ENCODE peak calls at places on chromosomes 2 and 18, in four cellular contexts. I is AG10803, W is NCI-H187 treated with DMSO at 0.1 percent for 48 hours, G is HEK293T. E is an unnamed sample.

GRCh38 chr2:102439065-102439695 is 16.2 kb downstream of the IL18RAP start:
- DNase-seq in I (peak), W (no peak), G (no peak), E (no peak)

GRCh38 chr2:61353909-61354308 is 117.0 kb downstream of the USP34 start:
- DNase-seq in I (no peak), W (no peak), G (no peak), E (no peak)

GRCh38 chr2:74130211-74130995 is 17.3 kb downstream of the BOLA3 start:
- DNase-seq in I (no peak), W (no peak), G (no peak), E (no peak)

GRCh38 chr18:37578886-37579513 is 13.4 kb upstream of the CELF4 start:
- DNase-seq in I (peak), W (no peak), G (peak), E (no peak)

GRCh38 chr18:53687002-53687401 is 537.5 kb downstream of the MBD2 start:
- DNase-seq in I (no peak), W (no peak), G (no peak), E (no peak)

GRCh38 chr2:10036095-10036879 is 7.1 kb upstream of the KLF11 start:
- DNase-seq in I (peak), W (no peak), G (no peak), E (no peak)

GRCh38 chr2:237724811-237725478 is 73.6 kb upstream of the RBM44 start:
- DNase-seq in I (no peak), W (peak), G (no peak), E (no peak)

GRCh38 chr2:46257476-46257875 is 39.7 kb upstream of the EPAS1 start:
- DNase-seq in I (peak), W (peak), G (no peak), E (peak)

GRCh38 chr2:161250864-161251436 is 57.3 kb upstream of the PSMD14 start:
- DNase-seq in I (peak), W (no peak), G (peak), E (no peak)

GRCh38 chr2:190478572-190478971 is 56.0 kb downstream of the NEMP2 start:
- DNase-seq in I (no peak), W (no peak), G (no peak), E (no peak)

GRCh38 chr2:19879115-19879514 is 22.7 kb downstream of the TTC32 start:
- DNase-seq in I (no peak), W (no peak), G (no peak), E (no peak)

GRCh38 chr2:191571163-191571769 is 106.7 kb upstream of the NABP1 start:
- DNase-seq in I (peak), W (no peak), G (peak), E (no peak)

GRCh38 chr18:43596106-43596712 is 318.9 kb upstream of the SYT4 start:
- DNase-seq in I (peak), W (no peak), G (peak), E (peak)

GRCh38 chr2:100940766-100941645 is 61.1 kb upstream of the RPL31 start:
- DNase-seq in I (no peak), W (no peak), G (no peak), E (no peak)

GRCh38 chr2:230868947-230869690 is 4.4 kb downstream of the ITM2C start:
- DNase-seq in I (no peak), W (no peak), G (no peak), E (no peak)

GRCh38 chr18:74501386-74501785 is 5.2 kb downstream of the CNDP2 start:
- DNase-seq in I (no peak), W (no peak), G (no peak), E (no peak)

GRCh38 chr2:75595541-75596395 is 35.0 kb upstream of the EVA1A start:
- DNase-seq in I (peak), W (no peak), G (no peak), E (no peak)

GRCh38 chr2:25851740-25852503 is 26.4 kb downstream of the ASXL2 start:
- DNase-seq in I (peak), W (no peak), G (peak), E (no peak)

GRCh38 chr2:17309741-17310339 is 208.4 kb downstream of the RAD51AP2 start:
- DNase-seq in I (peak), W (peak), G (peak), E (peak)

GRCh38 chr2:196242131-196242620 is 70.8 kb upstream of the STK17B start:
- DNase-seq in I (no peak), W (no peak), G (no peak), E (no peak)

GRCh38 chr18:9946831-9947230 is 33.0 kb downstream of the VAPA start:
- DNase-seq in I (no peak), W (no peak), G (no peak), E (no peak)

GRCh38 chr2:29202819-29203495 is 87.7 kb downstream of the CLIP4 start:
- DNase-seq in I (no peak), W (no peak), G (no peak), E (no peak)

GRCh38 chr2:33518929-33519328 is 42.5 kb downstream of the RASGRP3 start:
- DNase-seq in I (peak), W (no peak), G (no peak), E (no peak)

GRCh38 chr2:226611944-226612318 is 187.7 kb downstream of the IRS1 start:
- DNase-seq in I (peak), W (no peak), G (no peak), E (no peak)

GRCh38 chr2:119431155-119431975 is at the start of gene TMEM37:
- DNase-seq in I (peak), W (no peak), G (peak), E (peak)

GRCh38 chr2:56410140-56410539 is 226.3 kb downstream of the CCDC85A start:
- DNase-seq in I (peak), W (no peak), G (no peak), E (no peak)

GRCh38 chr2:219645631-219646527 is 18.4 kb downstream of the SLC4A3 start:
- DNase-seq in I (peak), W (no peak), G (no peak), E (no peak)

GRCh38 chr18:21820035-21820810 is 79.6 kb downstream of the MIB1 start:
- DNase-seq in I (peak), W (no peak), G (peak), E (no peak)

GRCh38 chr2:218081063-218081462 is 12.0 kb downstream of the RUFY4 start:
- DNase-seq in I (no peak), W (no peak), G (no peak), E (no peak)

GRCh38 chr2:68250652-68251186 is 1.6 kb downstream of the PPP3R1 start:
- DNase-seq in I (no peak), W (no peak), G (no peak), E (no peak)

GRCh38 chr2:160932960-160933359 is 227.3 kb upstream of the TANK start:
- DNase-seq in I (peak), W (no peak), G (no peak), E (no peak)

GRCh38 chr2:43539991-43540860 is 55.6 kb downstream of the THADA start:
- DNase-seq in I (peak), W (no peak), G (no peak), E (no peak)

GRCh38 chr2:46943881-46944798 is 28.5 kb upstream of the MCFD2 start:
- DNase-seq in I (no peak), W (no peak), G (no peak), E (no peak)

GRCh38 chr18:59005266-59005665 is 134.4 kb upstream of the SEC11C start:
- DNase-seq in I (peak), W (no peak), G (no peak), E (no peak)

GRCh38 chr2:227482638-227483340 is 10.8 kb downstream of the AGFG1 start:
- DNase-seq in I (peak), W (no peak), G (no peak), E (no peak)

GRCh38 chr18:10168477-10168876 is 254.7 kb downstream of the VAPA start:
- DNase-seq in I (no peak), W (no peak), G (no peak), E (no peak)

GRCh38 chr18:61651880-61652268 is 240.9 kb downstream of the RNF152 start:
- DNase-seq in I (no peak), W (no peak), G (peak), E (no peak)

GRCh38 chr18:45110577-45111506 is 430.2 kb downstream of the SETBP1 start:
- DNase-seq in I (peak), W (no peak), G (no peak), E (no peak)